ENCODE peak calls at places on chromosome 5, in four cellular contexts. G, N, B and C are unnamed samples.
A peak's percentile ranks its signal among the peaks of the same experiment; 100 is the strongest.

GRCh38 chr5:107615173-107615856 is 55.4 kb downstream of the EFNA5 start:
- DNase-seq in B (no peak), N (no peak), G (no peak), C (no peak)

GRCh38 chr5:125149503-125149902 is 403.1 kb upstream of the ZNF608 start:
- DNase-seq in B (no peak), G (no peak), N (no peak), C (no peak)

GRCh38 chr5:116626272-116626723 is 51.7 kb upstream of the SEMA6A start:
- DNase-seq in N (no peak), B (peak; percentile 67), G (no peak), C (no peak)

GRCh38 chr5:142600611-142601360 is 85.1 kb downstream of the FGF1 start:
- DNase-seq in B (peak; percentile 18), G (no peak), N (no peak), C (no peak)

GRCh38 chr5:143833179-143833578 is 21.2 kb downstream of the HMHB1 start:
- DNase-seq in B (no peak), G (no peak), N (no peak), C (no peak)

GRCh38 chr5:59317772-59318205 is 575.7 kb downstream of the PDE4D start:
- DNase-seq in B (no peak), N (no peak), G (no peak), C (no peak)

GRCh38 chr5:103867857-103868598 is 305.4 kb upstream of the NUDT12 start:
- DNase-seq in N (no peak), B (no peak), G (no peak), C (no peak)

GRCh38 chr5:81971086-81971693 is 633 bp upstream of the ATG10 start:
- DNase-seq in G (no peak), N (no peak), B (peak; percentile 9), C (peak; percentile 15)

GRCh38 chr5:14400085-14400484 is 181.5 kb upstream of the OTULINL start:
- DNase-seq in G (no peak), B (no peak), N (no peak), C (no peak)

GRCh38 chr5:103060414-103060954 is 59.5 kb downstream of the GIN1 start:
- DNase-seq in N (no peak), G (no peak), B (no peak), C (no peak)

GRCh38 chr5:100789641-100790160 is 113.4 kb downstream of the ST8SIA4 start:
- DNase-seq in G (no peak), B (no peak), N (no peak), C (no peak)

GRCh38 chr5:74401566-74402320 is 238.8 kb downstream of the ENC1 start:
- DNase-seq in G (no peak), B (no peak), N (no peak), C (no peak)

GRCh38 chr5:160262151-160262550 is 32.8 kb downstream of the FABP6 start:
- DNase-seq in N (no peak), G (no peak), B (no peak), C (no peak)

GRCh38 chr5:135242496-135243193 is 156.4 kb downstream of the MACROH2A1 start:
- DNase-seq in G (no peak), B (peak; percentile 36), N (no peak), C (no peak)

GRCh38 chr5:54357371-54358058 is 47.1 kb upstream of the ARL15 start:
- DNase-seq in G (no peak), N (no peak), B (no peak), C (no peak)

GRCh38 chr5:13987843-13988464 is 43.5 kb upstream of the DNAH5 start:
- DNase-seq in N (peak; percentile 60), G (peak; percentile 42), B (peak; percentile 37), C (peak; percentile 79)

GRCh38 chr5:100840364-100840763 is 62.7 kb downstream of the ST8SIA4 start:
- DNase-seq in B (no peak), N (no peak), G (peak; percentile 23), C (no peak)

GRCh38 chr5:38420691-38421395 is 135.6 kb downstream of the LIFR start:
- DNase-seq in B (peak; percentile 36), G (peak; percentile 60), N (peak; percentile 72), C (peak; percentile 63)

GRCh38 chr5:53334431-53334941 is 145.9 kb upstream of the FST start:
- DNase-seq in G (no peak), B (no peak), N (no peak), C (no peak)

GRCh38 chr5:53331463-53331862 is 149.0 kb upstream of the FST start:
- DNase-seq in G (no peak), B (no peak), N (no peak), C (no peak)

GRCh38 chr5:53335115-53335514 is 145.3 kb upstream of the FST start:
- DNase-seq in G (no peak), B (no peak), N (no peak), C (no peak)

GRCh38 chr5:53330491-53330890 is 149.9 kb upstream of the FST start:
- DNase-seq in N (no peak), G (no peak), B (no peak), C (no peak)

GRCh38 chr5:53333160-53333559 is 147.3 kb upstream of the FST start:
- DNase-seq in N (no peak), G (no peak), B (no peak), C (no peak)
- TF ChIP-seq POLR2AphosphoS5 in N (no peak), G (no peak), B (no peak), C (no peak)

GRCh38 chr5:139299477-139299876 is 5.9 kb downstream of the MATR3 start:
- DNase-seq in B (no peak), G (no peak), N (no peak), C (no peak)
- TF ChIP-seq POLR2AphosphoS5 in B (no peak), G (no peak), N (no peak), C (no peak)

DNA sequence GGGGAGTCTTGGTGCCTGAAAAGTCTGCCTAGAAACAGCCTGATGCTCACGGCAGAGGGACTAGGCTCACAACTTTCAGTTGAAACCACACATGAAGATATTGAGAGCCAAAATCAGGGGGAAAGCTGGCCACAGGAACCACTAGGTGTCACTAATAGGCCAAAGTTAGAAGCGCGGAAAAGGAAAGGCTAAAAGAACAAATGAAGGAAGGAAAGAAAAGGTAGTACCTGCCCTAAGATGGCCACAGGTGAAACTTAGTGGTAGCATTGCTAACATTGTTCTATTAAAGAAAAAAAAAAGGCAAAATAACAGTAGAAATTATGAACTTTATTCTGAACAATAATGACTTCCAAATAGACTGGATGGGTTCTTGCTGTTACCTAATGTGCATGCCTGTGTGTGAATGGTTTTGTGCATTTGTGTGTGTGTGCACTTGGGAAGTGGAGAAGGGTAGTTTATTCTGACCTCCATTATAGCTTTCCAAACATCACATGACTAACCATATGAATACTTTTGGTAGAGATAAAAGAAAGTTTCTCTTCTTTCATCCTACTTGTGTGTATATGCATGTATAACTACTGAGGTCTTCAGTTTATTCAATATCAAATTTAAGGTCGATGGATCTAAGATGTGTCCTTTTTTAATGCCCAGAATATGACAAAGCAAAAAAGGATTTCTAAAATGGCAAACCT is 2.1 kb upstream of the RFESD start:
- DNase-seq in B (peak; percentile 63), G (peak; percentile 72), N (peak; percentile 48), C (no peak)
- TF ChIP-seq POLR2AphosphoS5 in B (no peak), G (no peak), N (no peak), C (no peak)

GRCh38 chr5:176673651-176674583 is 26.6 kb downstream of the TSPAN17 start:
- DNase-seq in N (no peak), B (no peak), G (no peak), C (no peak)

GRCh38 chr5:176667637-176668036 is 20.4 kb downstream of the TSPAN17 start:
- DNase-seq in G (no peak), N (no peak), B (no peak), C (no peak)

GRCh38 chr5:176671399-176671798 is 24.1 kb downstream of the TSPAN17 start:
- DNase-seq in G (no peak), B (no peak), N (no peak), C (no peak)

GRCh38 chr5:176671890-176672615 is 24.8 kb downstream of the TSPAN17 start:
- DNase-seq in G (no peak), N (no peak), B (no peak), C (no peak)

DNA sequence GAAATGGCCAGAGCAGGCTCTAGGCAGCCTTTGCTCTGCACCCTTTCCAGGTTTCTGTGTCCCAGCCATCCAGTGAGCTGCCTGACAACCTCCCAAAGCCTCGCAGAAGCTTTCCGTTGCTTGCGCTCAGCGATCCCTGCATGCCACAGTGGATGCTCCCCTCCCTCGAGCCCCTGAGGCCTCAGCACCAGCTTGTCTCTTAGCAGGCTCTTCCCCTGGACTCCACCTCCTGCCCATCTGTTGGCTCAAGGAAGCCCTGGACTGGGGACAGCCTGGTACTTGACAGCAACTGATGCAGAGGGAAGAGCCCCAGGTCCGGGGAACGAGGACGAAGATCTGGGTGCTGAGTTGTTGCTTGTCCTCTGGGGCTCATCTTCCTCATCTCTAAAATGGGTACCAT is 23.2 kb downstream of the TSPAN17 start:
- DNase-seq in N (no peak), B (no peak), G (no peak), C (no peak)
- TF ChIP-seq POLR2AphosphoS5 in N (no peak), B (no peak), G (no peak), C (no peak)